ENCODE peak calls at places on chromosomes 6 and 20, in eight cellular contexts. X is stomach, L is sigmoid colon, Z is HepG2, R is SK-N-SH, V is HCT116, H is spleen, I is K562. T is an unnamed sample. For H3K4me1, the result is how much of the 10 kb centered on the place peaks cover.

GRCh38 chr20:49893242-49894072 is 21.9 kb downstream of the SPATA2 start:
- DNase-seq in Z (no peak), R (no peak), V (no peak), L (peak), H (peak), I (no peak), X (no peak), T (peak)

GRCh38 chr6:26623339-26623859 is 26.6 kb downstream of the ABT1 start:
- DNase-seq in I (no peak), Z (no peak), L (no peak), H (no peak), V (no peak), R (no peak), X (no peak), T (no peak)

GRCh38 chr20:34680586-34680985 is 3.7 kb upstream of the PIGU start:
- DNase-seq in L (no peak), V (no peak), H (no peak), R (no peak), X (no peak), I (no peak), Z (no peak), T (no peak)

GRCh38 chr20:46990017-46990810 is 95.6 kb downstream of the EYA2 start:
- DNase-seq in L (no peak), V (no peak), R (no peak), I (peak), H (no peak), Z (no peak), X (no peak), T (no peak)

GRCh38 chr6:69408886-69409285 is 387.9 kb downstream of the LMBRD1 start:
- DNase-seq in H (no peak), I (no peak), Z (no peak), X (no peak), L (no peak), V (no peak), R (no peak), T (no peak)

GRCh38 chr6:150087336-150087735 is 18.4 kb upstream of the ULBP3 start:
- DNase-seq in I (no peak), Z (no peak), L (no peak), X (no peak), R (no peak), H (no peak), V (no peak), T (no peak)

GRCh38 chr20:61520761-61521460 is 268.9 kb downstream of the CDH4 start:
- DNase-seq in Z (no peak), I (peak), V (no peak), X (no peak), H (peak), L (no peak), R (no peak), T (no peak)

GRCh38 chr6:159844737-159845645 is 44.9 kb downstream of the PNLDC1 start:
- DNase-seq in L (no peak), I (no peak), X (no peak), Z (no peak), V (no peak), R (no peak), H (no peak), T (no peak)

GRCh38 chr20:59680852-59681251 is 76.5 kb downstream of the PHACTR3 start:
- DNase-seq in V (no peak), R (no peak), Z (no peak), H (no peak), L (no peak), I (no peak), X (no peak), T (no peak)

GRCh38 chr20:8782804-8783203 is 286.1 kb upstream of the PLCB4 start:
- DNase-seq in X (no peak), L (no peak), H (no peak), I (no peak), V (no peak), R (no peak), Z (no peak), T (no peak)

GRCh38 chr6:14726816-14727493 is 518.9 kb upstream of the JARID2 start:
- DNase-seq in H (no peak), V (no peak), Z (no peak), L (no peak), R (no peak), X (no peak), I (no peak), T (no peak)
- TF ChIP-seq POLR2AphosphoS5 in H (no peak), V (no peak), Z (no peak), L (no peak), R (no peak), X (no peak), I (no peak), T (no peak)

DNA sequence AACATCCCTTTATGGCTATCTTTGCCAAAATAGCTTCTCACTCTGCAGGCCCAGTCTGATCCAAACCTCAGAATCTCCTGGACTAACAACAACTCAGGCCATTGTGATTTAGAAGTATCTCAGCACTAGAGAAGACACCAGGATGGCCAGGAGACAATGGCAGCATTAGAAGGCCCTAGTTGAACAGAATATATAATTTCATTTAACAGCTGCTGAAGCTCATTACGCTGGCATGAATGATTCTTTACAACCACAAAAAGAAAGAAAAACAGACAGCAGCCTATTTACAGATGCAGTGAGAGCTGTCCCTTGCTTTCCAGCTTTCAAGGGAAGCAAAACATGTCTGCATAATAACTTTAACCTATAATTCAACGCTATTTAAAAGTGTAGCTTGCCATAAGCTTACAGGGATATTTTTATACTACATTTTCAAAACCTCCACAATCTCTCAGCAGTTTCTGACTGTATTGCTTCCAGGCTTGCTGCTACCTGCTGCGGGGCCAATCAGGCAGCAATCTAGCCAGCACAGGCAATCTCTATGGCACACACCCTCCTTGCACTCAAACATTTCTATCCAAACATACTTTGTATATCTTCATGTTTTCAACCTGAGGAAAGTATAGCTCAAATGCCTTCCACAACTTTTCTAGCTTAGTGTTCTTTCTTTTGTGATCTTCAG is 107.3 kb downstream of the OGFRL1 start:
- DNase-seq in Z (no peak), H (no peak), L (no peak), R (no peak), X (peak), I (no peak), V (no peak), T (no peak)
- H3K4me1 ChIP-seq in Z (under half), H (under half), L (under half), R (under half), X (under half), I (under half), V (under half), T (under half)

DNA sequence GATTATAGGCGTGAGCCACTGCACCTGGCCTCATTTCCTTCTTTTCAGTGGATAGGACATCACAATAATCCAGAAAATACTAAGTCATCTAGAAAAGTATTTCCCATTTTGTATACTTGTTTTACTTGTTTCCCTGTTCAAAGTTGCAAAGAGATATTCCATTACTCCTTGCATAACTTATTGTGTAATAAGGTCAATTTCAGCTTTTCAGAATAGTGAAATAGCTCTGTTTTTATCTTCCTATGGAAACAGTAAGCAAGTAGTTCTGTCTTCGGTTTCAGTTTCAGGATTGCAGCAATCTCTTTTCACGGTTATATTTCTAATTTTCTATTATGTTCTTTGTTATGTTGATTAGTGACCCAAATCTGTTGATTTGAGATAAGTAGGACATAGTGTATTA is 6.0 kb downstream of the STX11 start:
- DNase-seq in H (no peak), I (no peak), X (no peak), R (no peak), V (no peak), L (no peak), Z (no peak), T (no peak)
- H3K4me3 ChIP-seq in H (no peak), I (no peak), X (no peak), R (no peak), V (no peak), L (no peak), Z (no peak), T (no peak)

GRCh38 chr6:93193868-93194267 is 225.5 kb downstream of the EPHA7 start:
- DNase-seq in V (no peak), I (no peak), R (no peak), L (no peak), Z (no peak), H (no peak), X (no peak), T (no peak)
- TF ChIP-seq POLR2AphosphoS5 in V (no peak), I (no peak), R (no peak), L (no peak), Z (no peak), H (no peak), X (no peak), T (no peak)

GRCh38 chr6:170150590-170150945 is 140.3 kb downstream of the DLL1 start:
- DNase-seq in R (no peak), Z (no peak), L (no peak), H (no peak), V (no peak), I (no peak), X (no peak), T (no peak)
- H3K4me1 ChIP-seq in R (under half), Z (under half), L (under half), H (half or more), V (under half), I (under half), X (under half), T (under half)

GRCh38 chr6:166172546-166172945 is 4.9 kb upstream of the TBXT start:
- DNase-seq in I (no peak), L (no peak), H (no peak), X (no peak), V (no peak), R (no peak), Z (no peak), T (no peak)

GRCh38 chr6:166167258-166167731 is 356 bp downstream of the TBXT start:
- DNase-seq in R (no peak), V (no peak), Z (no peak), I (no peak), L (no peak), H (no peak), X (no peak), T (peak)

GRCh38 chr6:166167801-166168615 is at the start of gene TBXT:
- DNase-seq in X (no peak), H (no peak), Z (no peak), I (no peak), R (no peak), L (no peak), V (no peak), T (no peak)

GRCh38 chr6:166168616-166169548 is 1.2 kb upstream of the TBXT start:
- DNase-seq in X (no peak), Z (no peak), H (no peak), L (no peak), I (no peak), V (no peak), R (no peak), T (no peak)

DNA sequence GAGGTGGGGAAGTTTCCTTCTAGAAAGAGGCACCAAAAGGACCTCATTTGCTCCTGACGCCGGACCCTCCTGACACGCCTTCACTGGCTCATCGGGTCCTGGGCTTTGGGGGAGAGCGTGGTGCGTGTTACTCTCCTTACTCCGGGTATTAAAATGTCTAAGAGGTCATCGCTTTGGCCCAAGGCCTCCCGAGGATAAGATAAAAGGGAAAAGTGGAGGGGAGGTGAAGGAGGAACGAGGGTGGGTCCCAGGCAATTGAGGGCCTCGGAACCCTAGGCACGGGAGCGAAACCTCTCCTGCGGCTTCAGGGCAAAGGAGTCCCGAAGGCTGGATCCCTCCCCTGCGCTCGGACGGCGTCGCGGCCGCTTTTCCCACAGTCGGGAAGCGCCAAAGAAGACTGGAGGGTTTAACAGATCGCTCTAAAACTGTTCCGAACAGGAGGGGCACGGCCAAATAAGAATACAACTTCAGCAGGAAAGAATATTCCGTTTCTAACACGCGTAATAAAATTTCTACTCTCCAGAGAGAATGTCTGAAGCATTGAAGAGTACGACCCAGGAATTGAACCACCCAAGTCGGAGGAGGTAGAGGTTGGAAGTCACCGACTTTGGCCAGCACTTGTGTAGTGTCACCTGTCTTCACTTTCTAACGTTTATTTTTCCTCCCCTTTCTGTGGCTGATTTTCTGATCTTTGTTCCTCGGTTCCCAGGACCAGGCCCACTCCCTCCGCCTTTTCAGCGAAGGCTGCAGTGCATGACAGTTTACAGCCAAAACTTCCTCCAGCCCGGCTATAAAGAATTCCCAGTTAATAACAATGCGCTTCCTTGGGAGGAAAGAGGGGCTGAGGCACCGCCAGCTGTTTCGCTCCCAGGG is 2.1 kb upstream of the TBXT start:
- DNase-seq in H (no peak), Z (no peak), L (no peak), V (no peak), X (no peak), I (no peak), R (no peak), T (no peak)
- H3K4me3 ChIP-seq in H (no peak), Z (no peak), L (no peak), V (no peak), X (no peak), I (no peak), R (no peak), T (no peak)

DNA sequence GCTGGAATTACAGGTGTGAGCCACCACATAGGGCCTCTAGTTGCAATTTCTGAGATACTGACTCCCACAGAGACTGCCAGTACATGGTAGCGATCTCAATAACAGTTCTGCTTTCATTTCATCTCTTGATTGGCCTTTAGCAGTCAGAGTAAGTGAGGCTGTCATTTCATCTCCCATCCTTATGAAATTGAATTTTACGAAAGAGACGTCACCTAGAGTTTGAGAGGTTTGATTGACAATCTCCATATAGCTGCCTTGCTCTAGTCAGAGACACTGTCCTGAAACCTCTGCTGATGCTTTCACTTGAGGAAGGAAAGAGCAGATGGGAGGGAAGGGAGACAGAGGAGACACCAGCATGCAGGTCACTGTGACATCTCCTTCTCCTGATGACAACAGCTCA is 466.1 kb downstream of the NKAIN2 start:
- DNase-seq in Z (no peak), H (no peak), I (no peak), X (no peak), V (no peak), R (no peak), L (no peak), T (no peak)
- TF ChIP-seq POLR2AphosphoS5 in Z (no peak), H (no peak), I (no peak), X (no peak), V (no peak), R (no peak), L (no peak), T (no peak)

GRCh38 chr6:7115452-7116223 is 7.9 kb downstream of the RREB1 start:
- DNase-seq in I (no peak), V (no peak), H (no peak), R (no peak), L (no peak), Z (no peak), X (no peak), T (no peak)

GRCh38 chr6:7110092-7110792 is 2.5 kb downstream of the RREB1 start:
- DNase-seq in X (no peak), Z (no peak), L (no peak), H (no peak), V (no peak), I (no peak), R (no peak), T (no peak)

GRCh38 chr6:7111095-7111690 is 3.4 kb downstream of the RREB1 start:
- DNase-seq in X (no peak), L (no peak), H (no peak), Z (no peak), R (no peak), V (no peak), I (no peak), T (no peak)

GRCh38 chr6:7114744-7115451 is 7.1 kb downstream of the RREB1 start:
- DNase-seq in Z (no peak), R (no peak), I (peak), X (no peak), L (no peak), V (no peak), H (no peak), T (no peak)

GRCh38 chr6:7112741-7113313 is 5.1 kb downstream of the RREB1 start:
- DNase-seq in X (peak), I (peak), Z (peak), H (peak), L (no peak), V (no peak), R (peak), T (peak)
- H3K4me1 ChIP-seq in X (half or more), I (half or more), Z (half or more), H (half or more), L (under half), V (under half), R (under half), T (half or more)

DNA sequence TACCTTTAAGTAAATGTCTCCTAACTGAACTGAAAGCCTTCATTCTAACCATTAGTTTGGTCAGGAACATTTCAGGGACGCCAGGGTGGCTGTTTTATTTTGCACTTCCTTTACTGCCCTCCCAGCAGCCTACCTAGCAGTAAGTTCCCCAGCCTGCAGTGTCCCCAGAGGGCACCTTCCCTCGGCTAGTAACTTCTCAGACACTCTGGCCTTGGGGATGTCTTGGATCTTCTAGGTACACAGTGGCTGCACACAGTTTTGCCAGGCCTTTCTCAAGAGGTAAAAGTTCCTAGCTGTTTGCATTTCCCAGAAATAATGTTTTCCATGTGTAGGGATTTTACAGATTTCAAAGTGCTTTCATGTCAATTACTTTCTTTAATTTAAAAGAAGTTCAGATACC is 378 bp upstream of the LAMA2 start:
- DNase-seq in Z (no peak), X (no peak), L (no peak), V (no peak), H (no peak), I (no peak), R (no peak), T (no peak)
- H3K4me3 ChIP-seq in Z (no peak), X (peak), L (peak), V (no peak), H (no peak), I (no peak), R (no peak), T (no peak)

T was measured in upper lobe of left lung.